ENCODE peak calls at places on chromosomes 12 and 14, in eight cellular contexts. G, K, C, I, M, F, J and O are unnamed samples.

GRCh38 chr12:95473440-95473946 is 459 bp upstream of the METAP2 start:
- DNase-seq in G (peak; percentile 71), K (no peak), C (no peak), I (peak; percentile 40), M (peak; percentile 8), F (peak; percentile 74), J (peak; percentile 12), O (peak; percentile 63)

GRCh38 chr14:74663884-74664283 is 49.0 kb downstream of the AREL1 start:
- DNase-seq in G (peak; percentile 84), K (no peak), C (no peak), I (no peak), M (no peak), F (peak; percentile 28), J (no peak), O (no peak)

GRCh38 chr14:57960946-57961792 is 95.3 kb upstream of the SLC35F4 start:
- DNase-seq in G (no peak), K (no peak), C (no peak), I (no peak), M (no peak), F (no peak), J (no peak), O (no peak)

GRCh38 chr12:117646595-117646994 is 285.2 kb upstream of the NOS1 start:
- DNase-seq in G (no peak), K (peak; percentile 1), C (no peak), I (no peak), M (no peak), F (no peak), J (no peak), O (no peak)

GRCh38 chr12:1590083-1590979 is 4.0 kb downstream of the FBXL14 start:
- DNase-seq in G (peak; percentile 44), K (no peak), C (no peak), I (no peak), M (no peak), F (peak; percentile 62), J (no peak), O (peak; percentile 59)

GRCh38 chr14:75519826-75520692 is 2.2 kb upstream of the BATF start:
- DNase-seq in G (peak; percentile 11), K (no peak), C (no peak), I (no peak), M (no peak), F (peak; percentile 51), J (peak; percentile 37), O (no peak)

GRCh38 chr12:12645485-12645884 is 33.8 kb downstream of the CREBL2 start:
- DNase-seq in G (peak; percentile 62), K (peak; percentile 0), C (no peak), I (peak; percentile 5), M (peak; percentile 6), F (peak; percentile 74), J (peak; percentile 24), O (no peak)

GRCh38 chr12:18158774-18159557 is 69.0 kb upstream of the RERGL start:
- DNase-seq in G (peak; percentile 69), K (peak; percentile 11), C (no peak), I (no peak), M (no peak), F (peak; percentile 65), J (no peak), O (peak; percentile 20)

GRCh38 chr12:50314629-50315312 is 31.5 kb upstream of the LIMA1 start:
- DNase-seq in G (peak; percentile 64), K (peak; percentile 8), C (no peak), I (peak; percentile 55), M (no peak), F (peak; percentile 62), J (peak; percentile 62), O (no peak)

GRCh38 chr12:103840399-103840880 is 594 bp downstream of the NT5DC3 start:
- DNase-seq in G (peak; percentile 40), K (no peak), C (no peak), I (peak; percentile 57), M (no peak), F (peak; percentile 82), J (peak; percentile 13), O (no peak)

GRCh38 chr12:131120831-131121271 is 167.1 kb downstream of the ADGRD1 start:
- DNase-seq in G (no peak), K (no peak), C (no peak), I (no peak), M (no peak), F (no peak), J (no peak), O (no peak)

GRCh38 chr12:20183563-20183962 is 184.8 kb upstream of the PDE3A start:
- DNase-seq in G (no peak), K (no peak), C (no peak), I (no peak), M (no peak), F (no peak), J (no peak), O (no peak)

GRCh38 chr14:97458302-97459137 is 661.3 kb downstream of the VRK1 start:
- DNase-seq in G (no peak), K (no peak), C (no peak), I (no peak), M (peak; percentile 66), F (no peak), J (no peak), O (no peak)

GRCh38 chr14:55948399-55948798 is 169.8 kb upstream of the PELI2 start:
- DNase-seq in G (no peak), K (no peak), C (no peak), I (no peak), M (no peak), F (no peak), J (no peak), O (no peak)

GRCh38 chr14:67447033-67447381 is 35.0 kb upstream of the PLEK2 start:
- DNase-seq in G (no peak), K (no peak), C (no peak), I (no peak), M (no peak), F (no peak), J (no peak), O (no peak)

GRCh38 chr12:132143328-132144071 is 619 bp downstream of the DDX51 start:
- DNase-seq in G (no peak), K (peak; percentile 12), C (no peak), I (no peak), M (no peak), F (peak; percentile 54), J (no peak), O (no peak)

GRCh38 chr12:100987552-100988277 is 193.1 kb downstream of the ANO4 start:
- DNase-seq in G (peak; percentile 40), K (peak; percentile 2), C (no peak), I (peak; percentile 14), M (no peak), F (peak; percentile 93), J (peak; percentile 23), O (no peak)

GRCh38 chr14:94042433-94043091 is 16.4 kb downstream of the OTUB2 start:
- DNase-seq in G (no peak), K (no peak), C (no peak), I (no peak), M (no peak), F (peak; percentile 19), J (no peak), O (no peak)

GRCh38 chr14:58668848-58669480 is 31.2 kb downstream of the DACT1 start:
- DNase-seq in G (peak; percentile 3), K (no peak), C (no peak), I (no peak), M (no peak), F (no peak), J (no peak), O (no peak)

GRCh38 chr12:130463818-130464663 is 126.4 kb downstream of the PIWIL1 start:
- DNase-seq in G (no peak), K (no peak), C (no peak), I (no peak), M (no peak), F (no peak), J (no peak), O (no peak)

GRCh38 chr12:8887285-8887715 is 27.0 kb upstream of the PHC1 start:
- DNase-seq in G (no peak), K (no peak), C (no peak), I (no peak), M (no peak), F (no peak), J (no peak), O (no peak)

GRCh38 chr12:124650912-124651311 is 83.5 kb upstream of the NCOR2 start:
- DNase-seq in G (peak; percentile 49), K (no peak), C (no peak), I (no peak), M (no peak), F (no peak), J (no peak), O (no peak)

GRCh38 chr12:68912916-68913315 is 20.1 kb downstream of the CPM start:
- DNase-seq in G (no peak), K (no peak), C (no peak), I (no peak), M (no peak), F (peak; percentile 16), J (no peak), O (no peak)

GRCh38 chr12:32261638-32262037 is 137.7 kb upstream of the FGD4 start:
- DNase-seq in G (no peak), K (no peak), C (no peak), I (no peak), M (no peak), F (no peak), J (no peak), O (no peak)

GRCh38 chr12:31321565-31322228 is 4.3 kb downstream of the SINHCAF start:
- DNase-seq in G (no peak), K (no peak), C (no peak), I (no peak), M (no peak), F (peak; percentile 27), J (no peak), O (no peak)

GRCh38 chr12:39239484-39240143 is 203.3 kb downstream of the KIF21A start:
- DNase-seq in G (no peak), K (no peak), C (no peak), I (peak; percentile 5), M (no peak), F (no peak), J (no peak), O (no peak)

GRCh38 chr12:41409628-41410027 is 221.5 kb downstream of the PDZRN4 start:
- DNase-seq in G (no peak), K (no peak), C (no peak), I (no peak), M (no peak), F (no peak), J (no peak), O (no peak)

GRCh38 chr14:39876935-39877334 is 444.7 kb upstream of the FBXO33 start:
- DNase-seq in G (no peak), K (no peak), C (no peak), I (no peak), M (no peak), F (no peak), J (no peak), O (no peak)

GRCh38 chr12:49838973-49839633 is 3.8 kb downstream of the BCDIN3D start:
- DNase-seq in G (peak; percentile 39), K (peak; percentile 15), C (no peak), I (peak; percentile 49), M (no peak), F (peak; percentile 66), J (peak; percentile 40), O (peak; percentile 27)

GRCh38 chr12:32365473-32366064 is 33.8 kb upstream of the FGD4 start:
- DNase-seq in G (peak; percentile 76), K (peak; percentile 21), C (no peak), I (peak; percentile 73), M (no peak), F (peak; percentile 78), J (peak; percentile 80), O (peak; percentile 61)

GRCh38 chr14:93954900-93955891 is 21.2 kb downstream of the ASB2 start:
- DNase-seq in G (no peak), K (no peak), C (no peak), I (no peak), M (no peak), F (no peak), J (no peak), O (no peak)

GRCh38 chr12:55659486-55660385 is 23.0 kb downstream of the OR10P1 start:
- DNase-seq in G (peak; percentile 68), K (peak; percentile 3), C (no peak), I (no peak), M (no peak), F (peak; percentile 73), J (no peak), O (no peak)

GRCh38 chr14:93665169-93665568 is 123.1 kb downstream of the PRIMA1 start:
- DNase-seq in G (no peak), K (no peak), C (no peak), I (no peak), M (no peak), F (no peak), J (no peak), O (no peak)

GRCh38 chr14:102694530-102695171 is 82.6 kb upstream of the TRAF3 start:
- DNase-seq in G (peak; percentile 80), K (peak; percentile 76), C (no peak), I (peak; percentile 75), M (peak; percentile 8), F (peak; percentile 80), J (peak; percentile 52), O (peak; percentile 87)